ENCODE peak calls at places on chromosomes 3 and 15, in seven cellular contexts. G, L, F, R, X, P and T are unnamed samples.

GRCh38 chr3:49004352-49005297 is 2.6 kb upstream of the WDR6 start:
- DNase-seq in F (no peak), G (no peak), R (no peak), L (no peak), X (no peak), P (no peak), T (no peak)

GRCh38 chr15:45141386-45141785 is 11.6 kb downstream of the DUOX1 start:
- DNase-seq in G (no peak), L (no peak), R (no peak), X (no peak), P (no peak), F (no peak), T (no peak)

GRCh38 chr15:49421991-49422390 is 1.1 kb upstream of the FGF7 start:
- DNase-seq in G (peak), F (peak), R (no peak), X (peak), P (no peak), L (peak), T (peak)

GRCh38 chr3:196778755-196779154 is 39.1 kb downstream of the PAK2 start:
- DNase-seq in F (no peak), R (no peak), X (no peak), G (no peak), L (no peak), P (no peak), T (no peak)

GRCh38 chr15:98754283-98755022 is 106.1 kb downstream of the IGF1R start:
- DNase-seq in X (no peak), G (no peak), F (no peak), R (no peak), L (no peak), P (no peak), T (peak)

GRCh38 chr15:44092221-44092620 is 102.8 kb downstream of the FRMD5 start:
- DNase-seq in L (no peak), X (no peak), P (no peak), R (no peak), F (no peak), G (peak), T (no peak)

GRCh38 chr15:44034334-44034733 is 160.7 kb downstream of the FRMD5 start:
- DNase-seq in R (no peak), G (no peak), L (no peak), F (no peak), X (no peak), P (no peak), T (no peak)

GRCh38 chr3:51610708-51611107 is 60.3 kb upstream of the TEX264 start:
- DNase-seq in P (no peak), L (no peak), R (no peak), F (no peak), G (no peak), X (no peak), T (no peak)

GRCh38 chr15:71115567-71116351 is 488 bp downstream of the THSD4 start:
- DNase-seq in F (peak), R (no peak), X (no peak), L (no peak), P (no peak), G (peak), T (no peak)

GRCh38 chr15:66955871-66956585 is 109.4 kb upstream of the SMAD3 start:
- DNase-seq in L (no peak), P (peak), X (no peak), R (no peak), F (no peak), G (peak), T (no peak)

GRCh38 chr3:120475722-120476385 is 25.1 kb upstream of the FSTL1 start:
- DNase-seq in R (no peak), G (no peak), F (no peak), L (no peak), P (no peak), X (no peak), T (no peak)

GRCh38 chr3:191253089-191253799 is 54.2 kb downstream of the OSTN start:
- DNase-seq in P (no peak), X (peak), F (no peak), L (no peak), G (no peak), R (no peak), T (no peak)